ENCODE peak calls at places on chromosomes 12 and 14, in four cellular contexts. C is IMR-90, B is neural progenitor cell, O is mammary epithelial cell. P is an unnamed sample.
A peak's percentile ranks its signal among the peaks of the same experiment; 100 is the strongest.

GRCh38 chr12:132754555-132754954 is 7.1 kb downstream of the ANKLE2 start:
- DNase-seq in C (no peak), B (no peak), O (no peak), P (no peak)

GRCh38 chr12:81692008-81692407 is 67.1 kb downstream of the PPFIA2 start:
- DNase-seq in C (no peak), B (peak; percentile 2), O (peak; percentile 17), P (no peak)

GRCh38 chr12:108516511-108517275 is 1.6 kb downstream of the FICD start:
- DNase-seq in C (no peak), B (no peak), O (no peak), P (no peak)

GRCh38 chr14:25110101-25110500 is 60.2 kb upstream of the STXBP6 start:
- DNase-seq in C (no peak), B (no peak), O (no peak), P (no peak)

GRCh38 chr12:113358381-113359132 is at the start of gene PLBD2:
- DNase-seq in C (peak; percentile 89), B (peak; percentile 98), O (peak; percentile 87), P (peak; percentile 90)

GRCh38 chr14:65239897-65240296 is 137.6 kb upstream of the MAX start:
- DNase-seq in C (no peak), B (no peak), O (no peak), P (no peak)

GRCh38 chr14:92005019-92005418 is 34.8 kb downstream of the TRIP11 start:
- DNase-seq in C (no peak), B (no peak), O (no peak), P (no peak)

GRCh38 chr14:67487937-67488893 is at the start of gene TMEM229B:
- DNase-seq in C (no peak), B (no peak), O (no peak), P (no peak)

GRCh38 chr12:115895247-115895646 is 382.2 kb downstream of the MED13L start:
- DNase-seq in C (no peak), B (no peak), O (no peak), P (no peak)

GRCh38 chr12:122028165-122028591 is 6.5 kb downstream of the BCL7A start:
- DNase-seq in C (no peak), B (no peak), O (peak; percentile 80), P (peak; percentile 77)

GRCh38 chr14:63275611-63276010 is 43.1 kb downstream of the GPHB5 start:
- DNase-seq in C (no peak), B (no peak), O (no peak), P (no peak)

GRCh38 chr12:127987199-127987901 is 279.6 kb upstream of the TMEM132C start:
- DNase-seq in C (no peak), B (no peak), O (no peak), P (no peak)

GRCh38 chr12:104788848-104789271 is 169.2 kb downstream of the SLC41A2 start:
- DNase-seq in C (no peak), B (peak; percentile 75), O (no peak), P (no peak)

GRCh38 chr12:65022960-65023359 is 98.1 kb downstream of the WIF1 start:
- DNase-seq in C (no peak), B (no peak), O (no peak), P (no peak)

GRCh38 chr12:130872179-130873096 is 572 bp downstream of the RAN start:
- DNase-seq in C (no peak), B (peak; percentile 71), O (peak; percentile 27), P (peak; percentile 15)

GRCh38 chr12:15322164-15323054 is at the start of gene PTPRO:
- DNase-seq in C (no peak), B (peak; percentile 83), O (peak; percentile 23), P (peak; percentile 15)

GRCh38 chr12:84757978-84758377 is 154.6 kb downstream of the SLC6A15 start:
- DNase-seq in C (peak; percentile 50), B (no peak), O (peak; percentile 57), P (peak; percentile 27)

GRCh38 chr12:18430425-18431048 is 169.2 kb downstream of the PIK3C2G start:
- DNase-seq in C (peak; percentile 71), B (peak; percentile 80), O (peak; percentile 38), P (peak; percentile 78)

GRCh38 chr12:77163068-77163810 is 97.9 kb upstream of the E2F7 start:
- DNase-seq in C (no peak), B (no peak), O (no peak), P (no peak)

GRCh38 chr12:14390885-14391530 is 25.5 kb downstream of the ATF7IP start:
- DNase-seq in C (no peak), B (no peak), O (no peak), P (no peak)

GRCh38 chr12:96698521-96698920 is 208.5 kb upstream of the NEDD1 start:
- DNase-seq in C (no peak), B (no peak), O (no peak), P (no peak)

GRCh38 chr12:100936661-100937060 is 142.1 kb downstream of the ANO4 start:
- DNase-seq in C (no peak), B (no peak), O (no peak), P (no peak)

GRCh38 chr12:12333407-12333831 is 16.6 kb downstream of the MANSC1 start:
- DNase-seq in C (peak; percentile 92), B (no peak), O (no peak), P (peak; percentile 98)

GRCh38 chr12:31325524-31325875 is 450 bp downstream of the SINHCAF start:
- DNase-seq in C (no peak), B (no peak), O (no peak), P (no peak)

GRCh38 chr14:79631276-79631675 is 580.0 kb downstream of the DIO2 start:
- DNase-seq in C (no peak), B (no peak), O (no peak), P (no peak)

GRCh38 chr14:100872641-100873071 is 30.9 kb downstream of the RTL1 start:
- DNase-seq in C (no peak), B (no peak), O (no peak), P (peak; percentile 23)

GRCh38 chr12:122096591-122097149 is 18.1 kb downstream of the MLXIP start:
- DNase-seq in C (peak; percentile 70), B (no peak), O (peak; percentile 96), P (peak; percentile 82)

GRCh38 chr12:123714302-123714627 is 2.1 kb downstream of the ATP6V0A2 start:
- DNase-seq in C (no peak), B (no peak), O (no peak), P (no peak)

GRCh38 chr12:123712780-123713319 is 697 bp downstream of the ATP6V0A2 start:
- DNase-seq in C (no peak), B (no peak), O (peak; percentile 6), P (no peak)

GRCh38 chr12:123715151-123715676 is 3.1 kb downstream of the ATP6V0A2 start:
- DNase-seq in C (peak; percentile 5), B (no peak), O (no peak), P (no peak)

DNA sequence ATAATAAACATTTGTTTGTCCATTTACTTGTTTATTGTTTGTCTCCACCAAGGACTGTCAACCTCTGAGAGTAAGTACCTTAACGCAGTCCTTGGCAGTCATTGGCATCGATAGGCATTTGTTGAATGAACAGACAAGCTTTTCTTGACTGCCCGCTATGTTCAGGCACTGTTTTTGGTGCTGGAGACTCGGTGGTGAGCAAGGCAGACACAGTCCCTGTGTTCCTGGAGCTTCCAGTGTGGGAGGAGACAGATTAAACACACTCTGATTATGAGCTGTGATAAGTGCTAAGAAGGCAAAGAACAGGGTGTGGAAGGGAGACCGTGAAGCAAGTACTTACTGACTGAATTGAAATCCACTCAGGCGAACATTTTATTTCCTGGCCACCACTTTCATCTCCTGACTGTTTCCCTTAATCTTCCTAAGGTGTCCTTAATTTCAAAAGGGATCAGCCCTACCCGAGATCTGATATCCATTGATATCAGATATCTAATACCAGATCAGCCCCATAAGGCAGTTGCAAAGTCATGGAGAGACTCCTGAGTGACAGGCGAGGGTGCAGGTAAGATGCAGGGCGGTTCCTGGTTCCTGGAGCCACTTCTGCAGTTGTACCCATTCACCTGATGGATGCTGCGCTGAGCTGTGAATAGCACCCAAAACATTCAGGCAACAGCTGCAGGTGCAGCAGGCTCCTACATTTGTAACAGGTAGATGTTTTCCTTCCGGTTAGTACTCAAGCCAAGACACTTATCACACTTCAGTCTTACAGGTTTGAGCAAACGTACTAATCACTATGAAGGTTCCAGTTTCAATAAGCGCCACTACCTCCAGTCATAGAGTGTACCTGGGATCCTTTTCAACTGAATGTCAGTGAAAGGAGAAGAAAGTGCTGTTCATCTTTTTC is 1.5 kb downstream of the ATP6V0A2 start:
- DNase-seq in C (peak; percentile 10), B (no peak), O (peak; percentile 42), P (no peak)
- H2AFZ ChIP-seq in C (no peak overlapping the region), B (no peak overlapping the region), O (peak overlapping the region; percentile 97), P (no peak overlapping the region)

GRCh38 chr12:75327642-75328041 is 2.5 kb downstream of the CAPS2 start:
- DNase-seq in C (no peak), B (no peak), O (no peak), P (no peak)

GRCh38 chr12:75334384-75335030 is at the start of gene GLIPR1L1:
- DNase-seq in C (peak; percentile 89), B (peak; percentile 95), O (peak; percentile 75), P (peak; percentile 89)

DNA sequence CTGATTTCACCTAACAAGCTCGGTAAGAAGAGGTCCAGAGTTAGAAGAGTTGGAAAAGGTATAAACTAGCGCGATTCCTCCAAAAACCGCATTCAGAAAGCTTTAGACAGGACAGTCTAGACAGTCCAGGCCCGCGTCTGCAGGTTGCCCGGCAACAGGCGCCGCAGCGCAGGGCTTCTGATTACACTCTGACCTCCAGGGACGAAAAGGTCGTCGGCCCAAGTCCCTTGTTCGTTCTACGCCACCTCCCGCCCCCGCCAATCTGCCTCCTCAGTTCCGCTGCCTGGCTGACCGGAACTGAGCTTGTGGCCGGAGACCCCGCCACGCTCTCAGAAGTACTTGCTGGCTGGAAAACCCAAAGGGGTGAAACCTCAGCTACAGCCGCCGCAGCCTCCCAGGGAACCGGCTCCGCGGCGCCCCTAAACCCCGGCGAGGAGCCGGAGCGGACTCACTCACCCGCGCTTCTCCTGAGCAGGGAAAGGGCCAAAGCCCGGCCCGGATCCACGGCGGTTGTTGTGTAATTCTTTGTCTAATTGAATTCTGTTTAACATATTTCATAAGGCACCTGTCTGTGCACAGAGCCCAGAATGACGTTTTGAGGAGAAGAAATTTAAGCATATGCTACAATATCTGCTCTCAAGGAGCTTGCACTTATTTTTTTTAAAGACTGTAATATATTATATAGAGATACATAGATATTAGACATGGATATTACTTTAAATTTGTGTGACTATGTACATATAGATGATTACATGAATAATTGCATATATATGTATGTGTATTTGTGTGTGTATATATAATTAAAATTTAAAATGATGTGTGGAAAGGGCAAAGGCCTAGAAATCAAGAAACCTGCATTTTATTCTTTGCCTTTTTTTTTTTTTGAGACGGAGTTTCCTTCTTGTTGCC is at the start of gene CAPS2:
- DNase-seq in C (peak; percentile 84), B (peak; percentile 94), O (peak; percentile 87), P (peak; percentile 80)
- H3K9ac ChIP-seq in C (peak within 1 kb of the TSS; percentile 51), B (no peak within 1 kb of the TSS), O (peak within 1 kb of the TSS; percentile 40), P (peak within 1 kb of the TSS; percentile 58)

DNA sequence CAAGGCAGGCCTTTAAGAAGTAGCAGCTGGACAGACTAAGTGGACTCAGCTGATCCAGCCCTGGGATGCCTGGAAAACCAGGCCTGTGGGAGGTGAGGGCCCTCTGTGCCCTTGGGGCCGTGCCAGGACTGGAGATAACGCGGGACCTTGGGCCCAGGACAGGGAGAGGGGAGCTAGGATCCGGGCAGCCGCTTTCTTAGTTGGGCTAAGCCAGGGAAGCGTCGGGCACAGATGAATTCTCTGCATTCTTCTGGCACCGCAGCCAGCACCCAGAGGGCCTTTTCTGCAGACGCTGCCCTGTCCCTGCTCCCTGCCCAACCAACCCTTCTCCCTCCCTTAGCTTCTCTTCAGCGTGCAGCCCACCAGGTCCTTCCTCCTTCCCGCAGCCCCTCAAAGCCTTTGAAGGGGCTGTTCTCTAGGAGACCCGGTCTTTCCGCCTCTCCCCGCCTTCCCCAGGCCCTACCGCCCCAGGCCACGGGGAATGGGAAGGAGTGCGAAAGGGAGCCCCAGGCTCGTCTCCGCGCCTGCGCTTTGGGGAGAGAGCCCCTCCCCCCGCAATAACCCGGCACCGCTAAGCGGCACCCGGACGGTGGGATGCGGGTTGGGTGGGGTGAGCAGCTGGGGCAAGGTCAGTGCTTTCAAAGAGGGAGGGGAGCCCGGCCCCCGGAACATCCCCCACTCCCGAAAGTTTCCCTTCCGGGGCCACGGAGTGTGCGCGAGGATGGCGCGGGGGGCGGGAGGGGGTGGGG is 688 bp downstream of the NCKAP5L start:
- DNase-seq in C (peak; percentile 46), B (peak; percentile 89), O (peak; percentile 55), P (peak; percentile 67)
- H2AFZ ChIP-seq in C (peak overlapping the region; percentile 91), B (peak overlapping the region; percentile 54), O (peak overlapping the region; percentile 78), P (no peak overlapping the region)

GRCh38 chr12:1083888-1084262 is 92.9 kb downstream of the ERC1 start:
- DNase-seq in C (peak; percentile 69), B (no peak), O (no peak), P (peak; percentile 81)
- H3K9ac ChIP-seq in C (no peak overlapping the region), B (no peak overlapping the region), O (no peak overlapping the region), P (no peak overlapping the region)